ENCODE peak calls at places on chromosomes 3 and 15, in eight cellular contexts. J, Y, N, X, I, O, A and G are unnamed samples.

GRCh38 chr3:36700537-36701248 is 63.7 kb downstream of the DCLK3 start:
- DNase-seq in Y (peak; percentile 67), A (peak; percentile 57), O (peak; percentile 49), I (peak; percentile 80), X (peak; percentile 81), J (peak; percentile 79), N (no peak), G (peak; percentile 92)

GRCh38 chr3:184262166-184262926 is 993 bp upstream of the CAMK2N2 start:
- DNase-seq in I (no peak), Y (peak; percentile 29), O (peak; percentile 94), J (no peak), A (no peak), X (no peak), N (no peak), G (no peak)

GRCh38 chr3:141996437-141996836 is 120.0 kb downstream of the ATP1B3 start:
- DNase-seq in O (no peak), I (no peak), X (peak; percentile 7), J (no peak), N (no peak), Y (no peak), A (no peak), G (no peak)

GRCh38 chr3:149541091-149541491 is 66.6 kb downstream of the TM4SF4 start:
- DNase-seq in I (no peak), A (no peak), J (no peak), Y (no peak), O (no peak), X (no peak), N (no peak), G (peak; percentile 49)

GRCh38 chr3:71309342-71309741 is 274.2 kb downstream of the FOXP1 start:
- DNase-seq in X (no peak), J (no peak), O (no peak), Y (no peak), A (no peak), I (no peak), N (no peak), G (no peak)

GRCh38 chr3:138234401-138235179 is 47.5 kb downstream of the ARMC8 start:
- DNase-seq in J (no peak), Y (no peak), O (no peak), A (no peak), X (peak; percentile 76), I (peak; percentile 38), N (no peak), G (peak; percentile 26)

GRCh38 chr15:96720656-96721055 is 390.2 kb downstream of the NR2F2 start:
- DNase-seq in Y (no peak), N (no peak), O (no peak), I (no peak), A (no peak), J (no peak), X (no peak), G (no peak)

GRCh38 chr3:80676869-80677268 is 909.1 kb upstream of the ROBO1 start:
- DNase-seq in X (no peak), I (no peak), A (no peak), N (no peak), J (no peak), Y (no peak), O (no peak), G (peak; percentile 56)

GRCh38 chr15:69853572-69853971 is 244.1 kb downstream of the TLE3 start:
- DNase-seq in Y (no peak), N (no peak), I (peak; percentile 45), O (no peak), A (no peak), J (peak; percentile 24), X (peak; percentile 93), G (peak; percentile 65)

GRCh38 chr3:30356901-30357753 is 249.3 kb upstream of the TGFBR2 start:
- DNase-seq in Y (no peak), O (no peak), J (no peak), N (no peak), I (peak; percentile 64), A (no peak), X (peak; percentile 93), G (no peak)

DNA sequence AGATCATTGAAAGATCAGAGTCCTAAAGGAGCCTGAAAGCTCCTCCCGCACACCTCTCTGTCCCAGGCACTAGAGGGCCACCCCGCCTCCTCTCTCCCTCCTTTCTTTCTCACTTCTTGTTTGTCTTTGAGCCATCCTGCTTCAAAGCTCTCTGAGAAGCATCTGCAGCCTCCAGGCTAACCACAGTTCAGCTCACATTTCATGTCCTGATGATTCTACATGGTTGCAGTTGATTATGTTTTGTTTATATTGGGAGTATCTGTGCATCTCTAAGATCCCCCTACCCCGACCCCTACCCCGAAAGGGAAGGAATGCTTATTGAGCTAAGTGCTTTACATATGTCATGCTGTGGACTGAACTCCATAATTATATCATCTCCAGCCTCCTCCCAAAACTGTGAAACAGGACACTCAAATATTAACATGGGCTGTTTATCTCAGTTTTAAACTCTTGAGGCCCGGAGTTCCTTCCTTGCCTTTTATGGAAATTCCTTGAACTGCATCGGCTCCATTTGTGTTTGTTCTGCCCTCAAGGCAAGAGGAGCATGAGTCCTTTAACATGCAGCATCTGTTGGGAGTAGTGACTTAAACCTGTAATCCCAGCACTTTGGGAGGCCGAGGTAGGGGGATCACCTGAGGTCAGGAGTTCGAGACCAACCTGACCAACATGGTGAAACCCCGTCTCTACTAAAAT is 30.9 kb downstream of the MGLL start:
- DNase-seq in N (no peak), I (peak; percentile 77), Y (no peak), J (peak; percentile 41), A (no peak), X (peak; percentile 69), O (no peak), G (peak; percentile 91)
- TF ChIP-seq CTCF in N (no peak), I (peak; percentile 36), Y (peak; percentile 15), J (peak; percentile 13), A (no peak), X (peak; percentile 54), O (no peak), G (peak; percentile 62)

GRCh38 chr3:134449277-134449676 is 36.5 kb downstream of the ANAPC13 start:
- DNase-seq in O (peak; percentile 21), J (peak; percentile 44), X (peak; percentile 57), N (no peak), Y (peak; percentile 34), I (peak; percentile 61), A (no peak), G (peak; percentile 72)
- TF ChIP-seq CTCF in O (peak; percentile 17), J (peak; percentile 67), X (peak; percentile 61), N (peak; percentile 46), Y (peak; percentile 49), I (peak; percentile 52), A (no peak), G (peak; percentile 72)

GRCh38 chr15:73717206-73717605 is 33.0 kb downstream of the CD276 start:
- DNase-seq in Y (no peak), I (no peak), A (no peak), N (no peak), X (no peak), O (no peak), J (no peak), G (no peak)
- TF ChIP-seq CTCF in Y (no peak), I (no peak), A (no peak), N (no peak), X (no peak), O (no peak), J (no peak), G (no peak)

DNA sequence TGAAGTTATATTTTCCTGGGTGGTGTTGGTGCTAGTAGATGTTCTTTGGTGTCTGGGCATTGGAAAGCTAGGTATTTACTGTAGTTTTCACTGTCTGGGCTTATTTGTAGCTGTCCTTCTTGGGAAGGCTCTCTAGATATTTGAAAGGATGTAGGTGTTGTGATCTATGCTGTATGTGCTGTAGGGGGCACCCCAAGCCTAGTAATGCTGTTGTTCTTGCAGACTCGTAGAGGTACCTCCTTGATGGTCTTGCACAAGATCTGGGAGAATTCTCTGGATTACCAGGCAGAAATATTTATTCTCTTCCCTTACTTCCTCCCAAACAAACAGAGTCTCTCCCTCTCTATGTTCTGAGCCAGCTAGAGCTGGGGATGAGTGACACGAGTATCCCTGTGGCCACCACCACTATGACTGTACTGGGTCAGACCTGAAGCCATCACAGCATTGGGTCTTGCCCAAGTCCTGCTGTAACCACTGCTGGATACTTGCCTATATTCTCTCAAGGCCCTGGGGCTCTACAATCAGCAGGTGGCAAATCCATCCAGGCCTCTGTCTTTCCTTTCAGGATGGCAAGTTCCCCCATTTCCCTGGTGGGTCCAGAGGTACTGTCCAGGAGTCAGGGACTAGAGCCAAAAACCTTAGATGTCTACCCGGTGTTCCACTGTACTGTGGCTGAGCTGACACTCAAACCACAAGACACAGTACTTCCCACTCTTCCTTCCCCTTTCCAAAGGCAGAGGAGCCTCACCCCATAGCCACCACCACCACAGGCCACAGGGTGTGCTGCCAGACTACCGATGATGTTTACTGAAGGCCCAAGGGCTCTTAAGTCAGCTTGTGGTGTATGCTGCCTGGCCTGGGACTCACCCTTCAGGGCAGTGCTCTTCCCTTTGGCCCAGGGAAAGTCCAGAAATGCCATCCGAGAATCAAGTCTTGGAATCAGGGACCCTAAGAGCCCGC is 195.2 kb upstream of the DPPA4 start:
- DNase-seq in X (peak; percentile 78), J (peak; percentile 61), I (peak; percentile 42), N (no peak), Y (peak; percentile 12), O (peak; percentile 18), A (no peak), G (peak; percentile 84)
- TF ChIP-seq CTCF in X (peak; percentile 80), J (peak; percentile 55), I (peak; percentile 3), N (no peak), Y (peak; percentile 22), O (peak; percentile 22), A (no peak), G (peak; percentile 57)

GRCh38 chr3:47478022-47478421 is 2.3 kb upstream of the SCAP start:
- DNase-seq in X (no peak), J (no peak), O (no peak), A (no peak), Y (no peak), I (no peak), N (no peak), G (no peak)
- TF ChIP-seq CTCF in X (no peak), J (no peak), O (no peak), A (no peak), Y (no peak), I (no peak), N (no peak), G (no peak)

GRCh38 chr3:24496529-24497482 is 2.2 kb upstream of the THRB start:
- DNase-seq in Y (peak; percentile 38), X (peak; percentile 68), N (peak; percentile 84), O (peak; percentile 79), I (peak; percentile 84), J (peak; percentile 56), A (peak; percentile 70), G (peak; percentile 83)
- TF ChIP-seq CTCF in Y (peak; percentile 39), X (peak; percentile 60), N (peak; percentile 53), O (peak; percentile 19), I (peak; percentile 61), J (peak; percentile 71), A (no peak), G (peak; percentile 71)

GRCh38 chr3:196179380-196180308 is 31.6 kb downstream of the ZDHHC19 start:
- DNase-seq in O (no peak), Y (no peak), J (no peak), N (no peak), I (peak; percentile 70), X (peak; percentile 73), A (no peak), G (peak; percentile 36)
- TF ChIP-seq CTCF in O (no peak), Y (no peak), J (no peak), N (no peak), I (no peak), X (no peak), A (no peak), G (no peak)

GRCh38 chr3:16373270-16373785 is 108.3 kb downstream of the OXNAD1 start:
- DNase-seq in A (no peak), I (no peak), X (no peak), J (no peak), N (no peak), O (no peak), Y (no peak), G (no peak)
- TF ChIP-seq CTCF in A (no peak), I (no peak), X (no peak), J (no peak), N (no peak), O (no peak), Y (no peak), G (no peak)

GRCh38 chr3:193665370-193665989 is 72.5 kb downstream of the OPA1 start:
- DNase-seq in O (no peak), N (no peak), J (peak; percentile 14), X (peak; percentile 63), A (no peak), Y (no peak), I (peak; percentile 54), G (peak; percentile 70)
- TF ChIP-seq CTCF in O (peak; percentile 42), N (peak; percentile 61), J (peak; percentile 42), X (peak; percentile 75), A (no peak), Y (peak; percentile 37), I (peak; percentile 42), G (peak; percentile 38)